ENCODE peak calls at places on chromosomes 11 and 22, in five cellular contexts. I is omental fat pad; W is GM23338; Z is PC-3; S is activated CD8-positive, alpha-beta T cell treated with anti-CD3 and anti-CD28 coated beads for 36 hours. B is an unnamed sample.

GRCh38 chr22:38501797-38502672 is 4.1 kb downstream of the DDX17 start:
- ATAC-seq in S (no peak), Z (no peak), W (no peak), I (no peak), B (no peak)

GRCh38 chr22:22538226-22538989 is 18.3 kb upstream of the ZNF280A start:
- ATAC-seq in Z (no peak), S (no peak), W (no peak), I (no peak), B (no peak)

GRCh38 chr22:46779651-46780050 is 17.2 kb downstream of the TBC1D22A start:
- ATAC-seq in I (no peak), S (no peak), Z (no peak), W (no peak), B (no peak)

GRCh38 chr22:32957093-32957835 is 100.9 kb downstream of the SYN3 start:
- ATAC-seq in S (no peak), I (no peak), W (no peak), Z (no peak), B (no peak)

GRCh38 chr11:680476-680875 is 14.5 kb downstream of the DEAF1 start:
- ATAC-seq in I (no peak), Z (no peak), S (no peak), W (no peak), B (no peak)

GRCh38 chr22:24191893-24192292 is 10.6 kb downstream of the SUSD2 start:
- ATAC-seq in W (no peak), Z (no peak), I (no peak), S (no peak), B (no peak)

GRCh38 chr11:114559425-114560310 is at the start of gene NXPE1:
- ATAC-seq in S (no peak), I (no peak), Z (no peak), W (no peak), B (no peak)

GRCh38 chr11:43837879-43838278 is 42.8 kb upstream of the ALKBH3 start:
- ATAC-seq in W (no peak), S (no peak), I (no peak), Z (no peak), B (no peak)

GRCh38 chr22:17132112-17132511 is 11.0 kb upstream of the TMEM121B start:
- ATAC-seq in W (no peak), I (no peak), S (no peak), Z (no peak), B (no peak)

GRCh38 chr11:62472063-62472884 is 53.4 kb downstream of the SCGB1A1 start:
- ATAC-seq in S (no peak), W (no peak), I (peak), Z (peak), B (peak)

GRCh38 chr11:33227578-33228261 is 29.5 kb upstream of the HIPK3 start:
- ATAC-seq in Z (no peak), I (peak), S (no peak), W (no peak), B (no peak)

GRCh38 chr22:17831527-17832251 is 57.4 kb upstream of the BID start:
- ATAC-seq in W (no peak), Z (no peak), I (peak), S (no peak), B (no peak)